ENCODE peak calls at places on chromosome 21, in four cellular contexts. X, L, B and I are unnamed samples.

GRCh38 chr21:46000182-46000730 is 18.7 kb downstream of the COL6A1 start:
- DNase-seq in X (no peak), L (no peak), B (no peak), I (peak; percentile 26)

GRCh38 chr21:37762606-37763005 is 153.7 kb downstream of the KCNJ6 start:
- DNase-seq in X (no peak), L (no peak), B (no peak), I (no peak)

GRCh38 chr21:42681296-42682206 is 28.1 kb downstream of the PDE9A start:
- DNase-seq in X (peak; percentile 12), L (no peak), B (no peak), I (no peak)

GRCh38 chr21:35350965-35351364 is 301.9 kb upstream of the RUNX1 start:
- DNase-seq in X (no peak), L (no peak), B (no peak), I (no peak)

GRCh38 chr21:42082501-42083360 is 11.6 kb downstream of the UMODL1 start:
- DNase-seq in X (no peak), L (no peak), B (no peak), I (no peak)

GRCh38 chr21:36241717-36242116 is 78.3 kb upstream of the MORC3 start:
- DNase-seq in X (no peak), L (no peak), B (no peak), I (no peak)

GRCh38 chr21:42097860-42098259 is 26.7 kb downstream of the UMODL1 start:
- DNase-seq in X (no peak), L (no peak), B (no peak), I (peak; percentile 41)

GRCh38 chr21:26366781-26367180 is 196.2 kb upstream of the APP start:
- DNase-seq in X (no peak), L (no peak), B (no peak), I (no peak)

GRCh38 chr21:42208801-42209490 is 10.0 kb upstream of the ABCG1 start:
- DNase-seq in X (no peak), L (no peak), B (no peak), I (no peak)

GRCh38 chr21:34865922-34866271 is 183.2 kb downstream of the RUNX1 start:
- DNase-seq in X (no peak), L (peak; percentile 18), B (no peak), I (peak; percentile 15)

GRCh38 chr21:40853956-40854688 is 7.2 kb upstream of the DSCAM start:
- DNase-seq in X (no peak), L (no peak), B (no peak), I (no peak)

GRCh38 chr21:43925609-43926008 is 60.6 kb downstream of the AGPAT3 start:
- DNase-seq in X (no peak), L (no peak), B (no peak), I (no peak)

GRCh38 chr21:43643193-43643592 is 16.1 kb downstream of the HSF2BP start:
- DNase-seq in X (no peak), L (no peak), B (no peak), I (no peak)

GRCh38 chr21:30831194-30831765 is 1.7 kb upstream of the KRTAP7-1 start:
- DNase-seq in X (peak; percentile 2), L (peak; percentile 47), B (no peak), I (no peak)

GRCh38 chr21:42431196-42431595 is 27.5 kb downstream of the UBASH3A start:
- DNase-seq in X (no peak), L (no peak), B (no peak), I (no peak)

GRCh38 chr21:34795152-34796141 is 126.7 kb downstream of the CLIC6 start:
- DNase-seq in X (no peak), L (no peak), B (no peak), I (peak; percentile 69)

GRCh38 chr21:28227881-28228623 is 764.6 kb downstream of the LTN1 start:
- DNase-seq in X (no peak), L (no peak), B (no peak), I (no peak)

GRCh38 chr21:16419188-16419874 is 689.5 kb downstream of the USP25 start:
- DNase-seq in X (no peak), L (no peak), B (peak; percentile 25), I (no peak)

GRCh38 chr21:10418649-10419048 is 102.7 kb upstream of the TPTE start:
- DNase-seq in X (no peak), L (no peak), B (no peak), I (no peak)

GRCh38 chr21:29349702-29350101 is 51.0 kb downstream of the BACH1 start:
- DNase-seq in X (no peak), L (no peak), B (no peak), I (no peak)

GRCh38 chr21:35511298-35512162 is 462.4 kb upstream of the RUNX1 start:
- DNase-seq in X (no peak), L (no peak), B (no peak), I (no peak)

GRCh38 chr21:43367859-43368258 is 59.1 kb downstream of the SIK1 start:
- DNase-seq in X (no peak), L (no peak), B (no peak), I (no peak)

GRCh38 chr21:27079807-27080206 is 112.9 kb upstream of the ADAMTS5 start:
- DNase-seq in X (no peak), L (no peak), B (no peak), I (no peak)

GRCh38 chr21:31204801-31205200 is 139.3 kb downstream of the TIAM1 start:
- DNase-seq in X (no peak), L (no peak), B (no peak), I (no peak)

GRCh38 chr21:32448803-32449594 is 36.5 kb downstream of the EVA1C start:
- DNase-seq in X (no peak), L (no peak), B (no peak), I (no peak)

GRCh38 chr21:32484706-32485380 is 72.3 kb downstream of the EVA1C start:
- DNase-seq in X (no peak), L (no peak), B (no peak), I (no peak)

GRCh38 chr21:14864211-14865021 is 200.4 kb downstream of the NRIP1 start:
- DNase-seq in X (peak; percentile 10), L (peak; percentile 37), B (peak; percentile 63), I (peak; percentile 80)